ENCODE peak calls at places on chromosomes 2 and 18, in six cellular contexts. U is lower lobe of right lung, Z is AG20443, S is ELR, D is hepatic stellate cell, K is NAMALWA. F is an unnamed sample.

GRCh38 chr2:42053791-42054656 is 6.2 kb downstream of the PKDCC start:
- DNase-seq in U (no peak), Z (no peak), S (no peak), D (peak), K (no peak), F (peak)

GRCh38 chr18:6781846-6782245 is 52.3 kb downstream of the ARHGAP28 start:
- DNase-seq in U (no peak), Z (peak), S (no peak), D (peak), K (no peak), F (no peak)

GRCh38 chr18:70373062-70373519 is 84.2 kb downstream of the SOCS6 start:
- DNase-seq in U (no peak), Z (peak), S (peak), D (peak), K (no peak), F (no peak)

GRCh38 chr2:98172951-98173350 is 86.0 kb downstream of the VWA3B start:
- DNase-seq in U (no peak), Z (no peak), S (no peak), D (no peak), K (no peak), F (no peak)

GRCh38 chr2:111053825-111054490 is 66.8 kb upstream of the BCL2L11 start:
- DNase-seq in U (no peak), Z (peak), S (no peak), D (no peak), K (no peak), F (no peak)

GRCh38 chr18:79399275-79400081 is 3.7 kb downstream of the NFATC1 start:
- DNase-seq in U (peak), Z (no peak), S (no peak), D (no peak), K (peak), F (peak)

GRCh38 chr2:152335016-152335850 is at the start of gene FMNL2:
- DNase-seq in U (peak), Z (peak), S (peak), D (peak), K (no peak), F (peak)

GRCh38 chr2:2664989-2665833 is 334.1 kb upstream of the MYT1L start:
- DNase-seq in U (no peak), Z (no peak), S (peak), D (no peak), K (no peak), F (no peak)

GRCh38 chr2:160909781-160910242 is 250.4 kb upstream of the TANK start:
- DNase-seq in U (no peak), Z (peak), S (no peak), D (no peak), K (no peak), F (no peak)

GRCh38 chr2:217793566-217794132 is 209.1 kb downstream of the TNS1 start:
- DNase-seq in U (no peak), Z (peak), S (no peak), D (no peak), K (no peak), F (no peak)

GRCh38 chr18:13134551-13135401 is 83.8 kb upstream of the LDLRAD4 start:
- DNase-seq in U (no peak), Z (no peak), S (no peak), D (no peak), K (no peak), F (no peak)

GRCh38 chr2:96824079-96824870 is 8.2 kb downstream of the CNNM3 start:
- DNase-seq in U (no peak), Z (no peak), S (no peak), D (peak), K (no peak), F (peak)

GRCh38 chr2:143685439-143686078 is 556.3 kb downstream of the ARHGAP15 start:
- DNase-seq in U (no peak), Z (no peak), S (no peak), D (no peak), K (no peak), F (no peak)

GRCh38 chr2:64054166-64054915 is 35.1 kb upstream of the VPS54 start:
- DNase-seq in U (no peak), Z (no peak), S (no peak), D (no peak), K (peak), F (no peak)

GRCh38 chr2:143754732-143755131 is 625.5 kb downstream of the ARHGAP15 start:
- DNase-seq in U (no peak), Z (no peak), S (no peak), D (no peak), K (no peak), F (no peak)

GRCh38 chr2:62724886-62725711 is 19.6 kb downstream of the EHBP1 start:
- DNase-seq in U (peak), Z (no peak), S (peak), D (no peak), K (peak), F (peak)

GRCh38 chr2:69616755-69617154 is 26.8 kb downstream of the AAK1 start:
- DNase-seq in U (no peak), Z (no peak), S (no peak), D (no peak), K (no peak), F (no peak)

GRCh38 chr2:160464996-160465395 is 28.6 kb downstream of the RBMS1 start:
- DNase-seq in U (no peak), Z (no peak), S (peak), D (no peak), K (no peak), F (no peak)